ENCODE peak calls at places on chromosomes 1 and 21, in five cellular contexts. Q, T, L, O and B are unnamed samples.

GRCh38 chr1:155929057-155929456 is 5.2 kb downstream of the KHDC4 start:
- DNase-seq in L (no peak), Q (no peak), O (peak; percentile 47), T (no peak), B (no peak)

GRCh38 chr1:208132287-208132882 is 111.8 kb downstream of the PLXNA2 start:
- DNase-seq in O (peak; percentile 80), Q (peak; percentile 78), T (peak; percentile 78), L (peak; percentile 54), B (peak; percentile 75)

GRCh38 chr21:45146301-45146700 is 71.9 kb downstream of the ADARB1 start:
- DNase-seq in T (no peak), Q (no peak), O (peak; percentile 32), L (no peak), B (no peak)

GRCh38 chr1:116919802-116920201 is 10.1 kb downstream of the PTGFRN start:
- DNase-seq in O (no peak), T (no peak), L (no peak), Q (peak; percentile 48), B (no peak)

GRCh38 chr1:59184506-59184905 is 112.4 kb upstream of the FGGY start:
- DNase-seq in O (no peak), T (no peak), L (no peak), Q (no peak), B (no peak)

GRCh38 chr1:30788580-30789387 is 31.2 kb upstream of the LAPTM5 start:
- DNase-seq in L (no peak), T (no peak), O (peak; percentile 28), Q (no peak), B (no peak)

GRCh38 chr1:68359045-68359444 is 90.7 kb downstream of the RPE65 start:
- DNase-seq in O (peak; percentile 17), L (no peak), T (no peak), Q (no peak), B (no peak)

GRCh38 chr21:14864211-14865021 is 200.4 kb downstream of the NRIP1 start:
- DNase-seq in Q (peak; percentile 72), L (peak; percentile 47), O (peak; percentile 91), T (peak; percentile 78), B (peak; percentile 70)

GRCh38 chr1:106502659-106503058 is 553.8 kb upstream of the PRMT6 start:
- DNase-seq in T (no peak), O (no peak), L (no peak), Q (no peak), B (no peak)

GRCh38 chr1:225519166-225519863 is 91.5 kb upstream of the LBR start:
- DNase-seq in O (peak; percentile 43), Q (peak; percentile 30), L (no peak), T (no peak), B (no peak)

GRCh38 chr21:43916691-43917514 is 51.9 kb downstream of the AGPAT3 start:
- DNase-seq in Q (peak; percentile 44), L (peak; percentile 61), T (no peak), O (no peak), B (peak; percentile 27)

GRCh38 chr1:153572569-153573015 is 6.9 kb upstream of the S100A2 start:
- DNase-seq in T (peak; percentile 86), O (peak; percentile 86), Q (peak; percentile 86), L (peak; percentile 79), B (peak; percentile 83)

GRCh38 chr1:226569879-226570547 is 21.4 kb downstream of the STUM start:
- DNase-seq in T (peak; percentile 31), Q (no peak), L (peak; percentile 31), O (no peak), B (no peak)

GRCh38 chr1:22250724-22251123 is 107.8 kb upstream of the WNT4 start:
- DNase-seq in O (peak; percentile 16), Q (no peak), L (no peak), T (no peak), B (no peak)

GRCh38 chr1:184890539-184890973 is 83.8 kb downstream of the NIBAN1 start:
- DNase-seq in L (no peak), T (no peak), Q (peak; percentile 70), O (peak; percentile 61), B (no peak)

GRCh38 chr1:95388041-95388440 is 154.0 kb downstream of the RWDD3 start:
- DNase-seq in T (no peak), Q (no peak), O (no peak), L (no peak), B (no peak)

GRCh38 chr1:179002552-179003345 is 22.9 kb upstream of the FAM20B start:
- DNase-seq in O (peak; percentile 64), T (peak; percentile 71), L (peak; percentile 87), Q (peak; percentile 62), B (peak; percentile 88)

GRCh38 chr21:29264721-29265120 is 34.0 kb upstream of the BACH1 start:
- DNase-seq in T (no peak), O (no peak), L (no peak), Q (no peak), B (no peak)

GRCh38 chr1:236280438-236281285 is 1.1 kb downstream of the ERO1B start:
- DNase-seq in Q (no peak), O (no peak), L (peak; percentile 41), T (no peak), B (no peak)

DNA sequence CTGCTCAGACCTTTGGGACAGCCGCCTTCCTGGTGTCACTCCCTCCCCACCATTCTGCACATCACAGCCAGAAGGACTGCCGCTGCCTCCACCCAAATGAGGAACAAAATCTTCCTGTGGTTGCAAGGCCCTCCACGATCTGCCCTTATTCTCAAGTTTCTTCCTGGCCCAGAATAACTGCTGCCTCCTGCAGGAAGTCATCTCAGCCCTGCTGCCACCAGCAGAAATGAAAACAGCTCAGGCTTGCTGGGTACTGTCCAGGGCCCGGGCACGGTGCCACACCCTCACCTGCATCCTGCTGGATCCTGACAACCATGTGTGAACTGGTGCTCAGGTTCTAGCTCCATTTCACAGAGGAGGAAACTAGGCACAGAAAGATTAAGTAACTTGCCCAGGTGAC is 2.8 kb downstream of the CLDN19 start:
- DNase-seq in Q (no peak), L (peak; percentile 19), O (no peak), T (no peak), B (no peak)
- TF ChIP-seq CTCF in Q (no peak), L (no peak), O (no peak), T (no peak), B (no peak)

GRCh38 chr1:13517193-13517812 is 3.5 kb upstream of the LRRC38 start:
- DNase-seq in O (peak; percentile 37), T (peak; percentile 38), Q (no peak), L (no peak), B (no peak)

GRCh38 chr1:13516606-13517005 is 2.8 kb upstream of the LRRC38 start:
- DNase-seq in Q (no peak), L (no peak), T (no peak), O (no peak), B (no peak)

GRCh38 chr1:13513063-13513884 is 529 bp downstream of the LRRC38 start:
- DNase-seq in T (no peak), Q (no peak), L (no peak), O (peak; percentile 25), B (no peak)

GRCh38 chr1:13512472-13512871 is 1.3 kb downstream of the LRRC38 start:
- DNase-seq in T (no peak), L (no peak), O (peak; percentile 26), Q (no peak), B (no peak)

DNA sequence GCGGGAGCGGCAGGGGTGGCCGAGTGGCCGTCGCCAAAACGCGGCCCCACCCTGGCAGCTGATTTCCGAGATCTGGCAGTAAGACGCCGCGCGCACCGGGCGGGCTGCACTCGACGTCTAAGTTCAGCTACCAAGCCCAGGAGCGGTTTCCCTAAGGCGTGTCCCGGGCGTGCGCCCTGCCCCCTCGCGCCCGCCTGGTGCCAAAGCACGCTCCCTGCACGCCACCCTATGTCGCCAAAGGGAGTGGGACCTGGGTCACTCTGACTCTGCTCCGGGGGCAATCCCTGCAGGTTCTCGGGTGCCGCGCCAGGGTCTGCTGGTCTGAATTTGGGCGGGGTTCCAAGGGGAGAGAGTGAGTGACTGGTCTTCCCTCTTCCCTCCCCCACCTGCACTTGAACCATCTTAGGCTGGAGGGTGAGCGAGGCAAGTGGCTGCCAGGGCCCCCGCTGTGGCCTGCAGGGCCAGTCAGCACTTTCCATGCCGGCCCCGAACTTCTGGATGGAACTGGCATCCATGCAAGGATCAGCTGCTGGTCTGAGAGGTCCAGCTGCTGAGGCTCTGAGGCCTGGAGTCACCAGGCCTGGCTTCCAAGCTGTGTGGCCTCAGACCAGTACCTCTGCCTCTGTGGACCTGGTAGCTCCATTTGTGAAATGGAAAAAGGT is at the start of gene LRRC38:
- DNase-seq in Q (peak; percentile 40), O (no peak), T (no peak), L (no peak), B (no peak)
- TF ChIP-seq CTCF in Q (peak; percentile 24), O (no peak), T (no peak), L (no peak), B (no peak)

GRCh38 chr1:154772611-154773515 is 97.2 kb downstream of the KCNN3 start:
- DNase-seq in T (no peak), Q (no peak), O (no peak), L (no peak), B (no peak)
- TF ChIP-seq CTCF in T (no peak), Q (peak; percentile 17), O (no peak), L (no peak), B (no peak)

GRCh38 chr1:171786534-171786933 is 5.1 kb downstream of the METTL13 start:
- DNase-seq in Q (no peak), L (no peak), T (no peak), O (no peak), B (no peak)

GRCh38 chr1:171790318-171790717 is 8.9 kb downstream of the METTL13 start:
- DNase-seq in T (no peak), O (no peak), L (no peak), Q (no peak), B (no peak)

GRCh38 chr1:171785766-171786165 is 4.3 kb downstream of the METTL13 start:
- DNase-seq in O (no peak), L (no peak), T (no peak), Q (no peak), B (no peak)

GRCh38 chr1:171788696-171789095 is 7.2 kb downstream of the METTL13 start:
- DNase-seq in O (peak; percentile 93), Q (no peak), L (no peak), T (no peak), B (no peak)

DNA sequence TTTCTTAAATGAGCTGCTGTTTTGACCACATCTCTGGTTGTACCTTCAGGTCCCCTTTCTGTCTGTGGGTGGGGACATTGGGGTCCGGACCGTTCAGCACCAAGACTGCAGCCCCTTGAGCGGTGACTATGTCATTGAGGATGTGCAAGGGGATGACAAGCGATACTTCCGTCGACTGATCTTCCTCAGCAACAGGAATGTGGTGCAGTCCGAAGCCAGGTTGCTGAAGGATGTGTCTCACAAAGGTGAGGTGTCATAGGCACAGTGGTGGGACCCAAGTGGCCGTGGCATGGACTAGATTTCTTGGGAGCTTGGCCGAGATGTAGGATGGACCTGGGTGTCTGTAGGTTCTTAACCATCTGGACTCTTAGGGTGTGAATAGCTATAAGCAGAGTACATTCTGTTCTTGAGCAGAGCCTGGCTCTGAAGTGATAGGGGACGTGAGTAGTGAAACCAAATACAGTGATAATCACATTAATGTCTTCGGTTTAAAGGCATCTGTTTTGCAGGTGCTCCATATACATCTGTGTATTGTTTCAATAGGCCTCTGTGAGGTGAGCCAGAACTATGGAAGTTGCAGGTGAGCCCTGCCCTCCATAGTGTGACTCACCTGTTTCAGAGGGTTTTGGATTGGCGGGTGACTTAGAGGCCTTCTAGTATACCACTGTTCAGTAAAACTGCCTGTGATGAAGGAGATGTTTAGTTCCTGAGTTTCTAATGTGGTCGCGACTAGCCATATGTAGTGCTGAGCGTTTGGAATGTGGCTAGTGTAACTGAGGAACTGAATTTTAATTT is 6.4 kb downstream of the METTL13 start:
- DNase-seq in T (no peak), O (no peak), Q (no peak), L (no peak), B (no peak)
- TF ChIP-seq CTCF in T (no peak), O (no peak), Q (no peak), L (no peak), B (no peak)

GRCh38 chr1:112743174-112744018 is 28.3 kb upstream of the PPM1J start:
- DNase-seq in L (no peak), Q (no peak), T (no peak), O (peak; percentile 36), B (no peak)

GRCh38 chr1:112748396-112748795 is 33.3 kb upstream of the PPM1J start:
- DNase-seq in O (no peak), Q (no peak), L (no peak), T (no peak), B (no peak)

GRCh38 chr1:112744019-112744578 is 29.0 kb upstream of the PPM1J start:
- DNase-seq in O (peak; percentile 54), L (no peak), Q (peak; percentile 47), T (no peak), B (peak; percentile 37)
- TF ChIP-seq CTCF in O (peak; percentile 73), L (no peak), Q (peak; percentile 40), T (no peak), B (no peak)